ENCODE peak calls at places on chromosome 14, in eight cellular contexts. D, F, E, K, G, T, L and Y are unnamed samples.

GRCh38 chr14:35963209-35963608 is 137.1 kb downstream of the BRMS1L start:
- DNase-seq in D (no peak), F (no peak), E (no peak), K (no peak), G (no peak), T (no peak), L (no peak), Y (no peak)

GRCh38 chr14:89921896-89922548 is 32.5 kb downstream of the EFCAB11 start:
- DNase-seq in D (no peak), F (no peak), E (peak; percentile 56), K (no peak), G (no peak), T (peak; percentile 80), L (peak; percentile 81), Y (no peak)

GRCh38 chr14:55000381-55000780 is 26.5 kb downstream of the WDHD1 start:
- DNase-seq in D (no peak), F (no peak), E (no peak), K (no peak), G (no peak), T (no peak), L (peak; percentile 70), Y (no peak)

GRCh38 chr14:102930138-102930752 is 7.8 kb downstream of the AMN start:
- DNase-seq in D (no peak), F (no peak), E (no peak), K (no peak), G (no peak), T (no peak), L (peak; percentile 15), Y (peak; percentile 88)

GRCh38 chr14:88974991-88975835 is 150.8 kb downstream of the TTC8 start:
- DNase-seq in D (no peak), F (no peak), E (no peak), K (no peak), G (no peak), T (no peak), L (no peak), Y (no peak)

GRCh38 chr14:91744068-91744480 is 12.2 kb upstream of the CATSPERB start:
- DNase-seq in D (peak; percentile 62), F (no peak), E (no peak), K (no peak), G (no peak), T (no peak), L (no peak), Y (peak; percentile 45)

GRCh38 chr14:90613446-90613845 is 202.8 kb downstream of the TTC7B start:
- DNase-seq in D (no peak), F (no peak), E (no peak), K (no peak), G (no peak), T (no peak), L (no peak), Y (no peak)

GRCh38 chr14:21118933-21119332 is 18.1 kb downstream of the TMEM253 start:
- DNase-seq in D (no peak), F (no peak), E (no peak), K (no peak), G (no peak), T (no peak), L (no peak), Y (no peak)

GRCh38 chr14:56195727-56196126 is 77.5 kb downstream of the PELI2 start:
- DNase-seq in D (no peak), F (no peak), E (peak; percentile 49), K (no peak), G (no peak), T (peak; percentile 42), L (peak; percentile 38), Y (no peak)

GRCh38 chr14:22489247-22489551 is 99.8 kb downstream of the DAD1 start:
- DNase-seq in D (no peak), F (no peak), E (no peak), K (no peak), G (no peak), T (no peak), L (no peak), Y (no peak)

GRCh38 chr14:59630281-59630963 is 53.8 kb upstream of the CCDC175 start:
- DNase-seq in D (no peak), F (no peak), E (peak; percentile 1), K (no peak), G (no peak), T (no peak), L (peak; percentile 19), Y (no peak)

GRCh38 chr14:54901380-54902142 is 1.1 kb downstream of the GCH1 start:
- DNase-seq in D (peak; percentile 49), F (peak; percentile 28), E (peak; percentile 20), K (no peak), G (no peak), T (no peak), L (no peak), Y (no peak)

GRCh38 chr14:104597576-104597975 is 7.0 kb downstream of the TMEM179 start:
- DNase-seq in D (no peak), F (no peak), E (no peak), K (no peak), G (no peak), T (no peak), L (no peak), Y (no peak)

GRCh38 chr14:71606064-71606463 is 326.2 kb upstream of the RGS6 start:
- DNase-seq in D (no peak), F (no peak), E (no peak), K (no peak), G (no peak), T (no peak), L (no peak), Y (no peak)

GRCh38 chr14:101405931-101406330 is 155.4 kb upstream of the DIO3 start:
- DNase-seq in D (no peak), F (no peak), E (no peak), K (no peak), G (no peak), T (no peak), L (no peak), Y (no peak)

GRCh38 chr14:74614508-74615495 is 2.8 kb upstream of the LTBP2 start:
- DNase-seq in D (no peak), F (no peak), E (no peak), K (no peak), G (no peak), T (no peak), L (no peak), Y (no peak)

GRCh38 chr14:96088131-96088880 is 49.1 kb downstream of the C14orf132 start:
- DNase-seq in D (no peak), F (no peak), E (no peak), K (no peak), G (no peak), T (no peak), L (no peak), Y (no peak)

GRCh38 chr14:97692084-97692483 is 894.9 kb downstream of the VRK1 start:
- DNase-seq in D (no peak), F (no peak), E (no peak), K (no peak), G (no peak), T (no peak), L (no peak), Y (no peak)

GRCh38 chr14:44165286-44165685 is 341.8 kb downstream of the FSCB start:
- DNase-seq in D (no peak), F (no peak), E (peak; percentile 35), K (no peak), G (no peak), T (no peak), L (peak; percentile 59), Y (no peak)

GRCh38 chr14:65704412-65704811 is 291.9 kb downstream of the FUT8 start:
- DNase-seq in D (no peak), F (no peak), E (no peak), K (no peak), G (no peak), T (no peak), L (peak; percentile 49), Y (no peak)

GRCh38 chr14:53979747-53980642 is 23.4 kb upstream of the BMP4 start:
- DNase-seq in D (no peak), F (no peak), E (peak; percentile 87), K (no peak), G (no peak), T (no peak), L (peak; percentile 78), Y (no peak)